ENCODE peak calls at places on chromosome 21, in seven cellular contexts. B, G, S, I, M, V and R are unnamed samples.

GRCh38 chr21:41634211-41634694 is 126.3 kb upstream of the TMPRSS2 start:
- DNase-seq in M (no peak), B (no peak), S (no peak), I (peak; percentile 57), G (no peak), V (peak; percentile 63), R (no peak)

GRCh38 chr21:39705849-39706248 is 39.1 kb upstream of the IGSF5 start:
- DNase-seq in S (no peak), B (no peak), G (no peak), V (no peak), M (no peak), I (no peak), R (no peak)

GRCh38 chr21:39141502-39141901 is 41.7 kb downstream of the PSMG1 start:
- DNase-seq in V (no peak), B (no peak), G (no peak), I (peak; percentile 30), M (no peak), S (no peak), R (no peak)

GRCh38 chr21:31660134-31660565 is 657 bp downstream of the SOD1 start:
- DNase-seq in G (no peak), M (no peak), I (peak; percentile 61), S (no peak), B (no peak), V (peak; percentile 22), R (no peak)

GRCh38 chr21:37509802-37510393 is 143.3 kb downstream of the DYRK1A start:
- DNase-seq in I (no peak), G (no peak), S (no peak), V (no peak), B (peak; percentile 35), M (no peak), R (no peak)

GRCh38 chr21:35328856-35329455 is 279.9 kb upstream of the RUNX1 start:
- DNase-seq in G (no peak), B (no peak), M (no peak), V (no peak), S (peak; percentile 39), I (no peak), R (no peak)

GRCh38 chr21:41369915-41370839 is 8.3 kb downstream of the MX2 start:
- DNase-seq in G (peak; percentile 48), M (no peak), B (no peak), S (peak; percentile 25), I (no peak), V (no peak), R (peak; percentile 64)

GRCh38 chr21:31623664-31624063 is 35.8 kb upstream of the SOD1 start:
- DNase-seq in V (no peak), I (no peak), B (peak; percentile 49), S (no peak), G (no peak), M (no peak), R (peak; percentile 35)

GRCh38 chr21:42200906-42201614 is 17.9 kb upstream of the ABCG1 start:
- DNase-seq in M (no peak), S (no peak), B (no peak), G (no peak), I (no peak), V (no peak), R (no peak)

GRCh38 chr21:35046223-35046690 is 2.8 kb downstream of the RUNX1 start:
- DNase-seq in G (no peak), B (no peak), M (no peak), I (no peak), S (no peak), V (no peak), R (no peak)

GRCh38 chr21:31873696-31874599 is 1.1 kb downstream of the HUNK start:
- DNase-seq in B (peak; percentile 71), G (peak; percentile 72), I (peak; percentile 68), S (peak; percentile 51), V (peak; percentile 10), M (no peak), R (peak; percentile 46)

GRCh38 chr21:31180256-31181088 is 142.2 kb upstream of the KRTAP19-8 start:
- DNase-seq in V (no peak), M (peak; percentile 24), S (no peak), G (no peak), B (peak; percentile 35), I (no peak), R (peak; percentile 15)

GRCh38 chr21:41316641-41317392 is at the start of gene FAM3B:
- DNase-seq in V (no peak), M (no peak), G (no peak), S (peak; percentile 84), I (peak; percentile 47), B (no peak), R (no peak)

GRCh38 chr21:42254631-42255030 is 35.7 kb downstream of the ABCG1 start:
- DNase-seq in S (no peak), M (no peak), B (no peak), V (no peak), G (no peak), I (no peak), R (no peak)

GRCh38 chr21:31293986-31294385 is 50.1 kb downstream of the TIAM1 start:
- DNase-seq in B (no peak), V (no peak), G (no peak), M (peak; percentile 64), I (no peak), S (no peak), R (no peak)

GRCh38 chr21:32940079-32941014 is 85.4 kb upstream of the OLIG2 start:
- DNase-seq in I (peak; percentile 41), M (peak; percentile 40), S (peak; percentile 44), B (peak; percentile 62), G (no peak), V (peak; percentile 53), R (no peak)

GRCh38 chr21:18803624-18804023 is 400.0 kb upstream of the TMPRSS15 start:
- DNase-seq in G (no peak), M (no peak), S (no peak), V (no peak), I (no peak), B (no peak), R (no peak)

GRCh38 chr21:33909756-33910155 is 5.8 kb downstream of the ATP5PO start:
- DNase-seq in M (no peak), G (no peak), B (no peak), S (no peak), V (no peak), I (no peak), R (no peak)

GRCh38 chr21:40173833-40174232 is 306.6 kb downstream of the PCP4 start:
- DNase-seq in M (no peak), G (no peak), V (no peak), S (no peak), B (no peak), I (no peak), R (no peak)

GRCh38 chr21:32494946-32495703 is 82.6 kb downstream of the EVA1C start:
- DNase-seq in M (no peak), S (no peak), V (peak; percentile 58), I (no peak), G (peak; percentile 20), B (peak; percentile 30), R (no peak)

GRCh38 chr21:26709090-26709489 is 136.0 kb upstream of the CYYR1 start:
- DNase-seq in S (no peak), M (no peak), B (no peak), I (no peak), V (no peak), G (no peak), R (no peak)

GRCh38 chr21:41766883-41767605 is at the start of gene RIPK4:
- DNase-seq in I (peak; percentile 89), G (peak; percentile 53), S (peak; percentile 92), B (no peak), V (peak; percentile 90), M (peak; percentile 73), R (peak; percentile 70)

GRCh38 chr21:25638634-25639166 is 358 bp upstream of the JAM2 start:
- DNase-seq in M (no peak), G (no peak), V (no peak), B (no peak), I (no peak), S (no peak), R (no peak)

GRCh38 chr21:36385233-36385908 is at the start of gene CHAF1B:
- DNase-seq in S (peak; percentile 85), V (peak; percentile 75), B (peak; percentile 98), I (peak; percentile 81), G (peak; percentile 85), M (peak; percentile 51), R (peak; percentile 91)

GRCh38 chr21:29645666-29646553 is 293.9 kb downstream of the GRIK1 start:
- DNase-seq in V (no peak), M (no peak), I (no peak), B (no peak), G (no peak), S (no peak), R (no peak)

GRCh38 chr21:29299046-29299905 is 554 bp downstream of the BACH1 start:
- DNase-seq in G (peak; percentile 81), M (no peak), I (peak; percentile 68), V (peak; percentile 31), B (peak; percentile 81), S (peak; percentile 67), R (peak; percentile 27)

GRCh38 chr21:19261731-19262367 is 858.3 kb upstream of the TMPRSS15 start:
- DNase-seq in I (no peak), B (no peak), S (no peak), G (no peak), V (no peak), M (no peak), R (no peak)

GRCh38 chr21:45332415-45332814 is 44.7 kb upstream of the POFUT2 start:
- DNase-seq in V (no peak), M (no peak), S (no peak), B (no peak), I (no peak), G (peak; percentile 13), R (no peak)
- TF ChIP-seq POLR2A in V (no peak), M (no peak), S (no peak), B (no peak), I (no peak), G (no peak), R (no peak)

DNA sequence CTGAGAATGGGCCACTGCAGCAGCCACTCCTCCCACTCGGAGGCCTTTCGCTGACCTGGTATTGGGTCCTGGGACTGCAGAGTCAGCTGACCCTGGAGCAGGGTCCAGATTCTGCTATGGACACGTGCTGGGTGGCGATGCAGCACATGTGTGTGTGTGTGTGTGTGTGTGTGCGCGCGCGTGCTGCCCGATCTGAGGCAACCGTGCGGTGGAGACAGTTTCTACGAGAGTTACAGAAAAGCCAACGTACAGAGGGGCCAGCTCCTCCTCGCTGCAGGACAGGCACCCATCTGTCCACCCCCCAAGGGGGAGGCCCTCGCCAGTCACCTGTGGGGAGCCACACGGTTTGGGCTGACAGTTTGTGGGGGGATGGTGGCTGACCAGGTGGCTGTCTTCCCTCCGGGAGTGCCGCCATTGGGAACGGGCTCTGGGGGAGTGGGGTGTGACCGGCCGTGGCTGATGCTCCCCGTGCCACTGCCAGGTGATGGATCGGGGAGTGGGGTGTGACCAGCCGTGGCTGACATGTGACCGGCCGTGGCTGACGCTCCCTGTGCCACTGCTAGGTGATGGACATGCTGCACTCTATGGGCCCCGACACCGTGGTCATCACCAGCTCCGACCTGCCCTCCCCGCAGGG is 24.0 kb downstream of the CSTB start:
- DNase-seq in S (no peak), G (no peak), V (no peak), B (no peak), M (no peak), I (no peak), R (no peak)
- TF ChIP-seq POLR2AphosphoS5 in S (no peak), G (no peak), V (no peak), B (no peak), M (no peak), I (no peak), R (no peak)

GRCh38 chr21:14453964-14454641 is 71.2 kb upstream of the HSPA13 start:
- DNase-seq in B (peak; percentile 80), M (no peak), I (no peak), V (no peak), G (no peak), S (no peak), R (no peak)
- TF ChIP-seq POLR2A in B (no peak), M (no peak), I (no peak), V (no peak), G (no peak), S (no peak), R (no peak)

GRCh38 chr21:46661211-46661625 is 25.7 kb downstream of the PRMT2 start:
- DNase-seq in G (peak; percentile 84), B (no peak), V (no peak), S (peak; percentile 40), I (peak; percentile 42), M (no peak), R (peak; percentile 71)
- TF ChIP-seq POLR2AphosphoS5 in G (peak; percentile 24), B (no peak), V (no peak), S (no peak), I (no peak), M (no peak), R (no peak)